ENCODE peak calls at places on chromosomes 11 and 22, in six cellular contexts. B is AG04450; C is stimulated activated naive CD4-positive, alpha-beta T cell; X is NCI-H2081; P is SW 1271; U is H7. Q is an unnamed sample.

GRCh38 chr11:5887172-5887571 is 5.8 kb upstream of the OR52E5 start:
- DNase-seq in B (no peak), C (no peak), X (no peak), P (no peak), U (no peak), Q (no peak)

GRCh38 chr11:2130881-2131352 is 8.3 kb downstream of the IGF2 start:
- DNase-seq in B (no peak), C (no peak), X (no peak), P (no peak), U (peak), Q (no peak)

GRCh38 chr11:91749231-91749630 is 475.4 kb upstream of the FAT3 start:
- DNase-seq in B (no peak), C (no peak), X (no peak), P (no peak), U (no peak), Q (no peak)

GRCh38 chr11:1751521-1751921 is 1.1 kb upstream of the IFITM10 start:
- DNase-seq in B (no peak), C (no peak), X (no peak), P (no peak), U (no peak), Q (no peak)

GRCh38 chr11:87148749-87149148 is 111.0 kb downstream of the TMEM135 start:
- DNase-seq in B (no peak), C (no peak), X (no peak), P (no peak), U (no peak), Q (no peak)

GRCh38 chr11:112380464-112380863 is 119.8 kb upstream of the PLET1 start:
- DNase-seq in B (no peak), C (no peak), X (no peak), P (no peak), U (no peak), Q (no peak)

GRCh38 chr11:32991898-32992297 is 23.8 kb upstream of the DEPDC7 start:
- DNase-seq in B (no peak), C (no peak), X (no peak), P (no peak), U (no peak), Q (no peak)

GRCh38 chr11:10762185-10762584 is 11.1 kb downstream of the CTR9 start:
- DNase-seq in B (no peak), C (no peak), X (no peak), P (no peak), U (no peak), Q (no peak)

GRCh38 chr11:30585892-30586250 is 282 bp downstream of the MPPED2 start:
- DNase-seq in B (no peak), C (no peak), X (no peak), P (no peak), U (no peak), Q (no peak)

GRCh38 chr22:43957871-43958270 is 2.6 kb downstream of the SAMM50 start:
- DNase-seq in B (no peak), C (no peak), X (no peak), P (no peak), U (no peak), Q (no peak)